ENCODE peak calls at places on chromosomes 3 and 15, in eight cellular contexts. R is CD4-positive, CD25-positive, alpha-beta regulatory T cell; W is left lung; G is lung; U is heart right ventricle; Y is stomach; A is mesendoderm; Z is IMR-90. T is an unnamed sample. For H3K4me1, the result is how much of the 10 kb centered on the place peaks cover.

GRCh38 chr3:73045391-73045790 is 16.1 kb upstream of the EBLN2 start:
- DNase-seq in G (no peak), A (no peak), Z (peak), U (no peak), W (no peak), R (no peak), Y (no peak), T (no peak)

GRCh38 chr15:82064824-82065223 is 19.0 kb upstream of the MEX3B start:
- DNase-seq in A (no peak), Y (no peak), Z (peak), G (no peak), W (no peak), U (no peak), R (no peak), T (no peak)

GRCh38 chr15:62647195-62647865 is 395.2 kb upstream of the TPM1 start:
- DNase-seq in W (no peak), A (peak), U (no peak), Y (peak), G (no peak), R (no peak), Z (peak), T (peak)

GRCh38 chr15:94367726-94368535 is 136.6 kb downstream of the MCTP2 start:
- DNase-seq in Y (no peak), U (no peak), A (no peak), G (no peak), R (no peak), Z (no peak), W (no peak), T (no peak)

GRCh38 chr3:139548801-139549200 is 9.3 kb upstream of the RBP1 start:
- DNase-seq in W (no peak), Z (no peak), G (no peak), Y (no peak), R (no peak), A (no peak), U (no peak), T (peak)

GRCh38 chr3:45950686-45951600 is 7.7 kb downstream of the CXCR6 start:
- DNase-seq in W (no peak), A (no peak), G (no peak), U (no peak), Y (peak), Z (no peak), R (peak), T (no peak)

GRCh38 chr3:4491873-4492239 is 1.3 kb upstream of the ITPR1 start:
- DNase-seq in Z (no peak), R (no peak), A (no peak), Y (no peak), U (no peak), G (no peak), W (no peak), T (no peak)

GRCh38 chr3:197139586-197139985 is 110.0 kb upstream of the MELTF start:
- DNase-seq in R (no peak), W (no peak), G (no peak), U (no peak), Y (no peak), A (no peak), Z (no peak), T (no peak)

GRCh38 chr3:111762535-111762934 is 96.5 kb upstream of the PHLDB2 start:
- DNase-seq in A (no peak), R (no peak), Y (no peak), W (no peak), Z (peak), U (no peak), G (no peak), T (no peak)

GRCh38 chr15:89656116-89656815 is 999 bp upstream of the KIF7 start:
- DNase-seq in G (no peak), U (no peak), A (no peak), Y (no peak), W (no peak), Z (peak), R (no peak), T (no peak)

GRCh38 chr15:101620645-101621044 is 31.5 kb downstream of the TM2D3 start:
- DNase-seq in R (no peak), Z (no peak), A (no peak), Y (no peak), G (no peak), W (peak), U (no peak), T (no peak)

GRCh38 chr3:49020335-49021212 is 1.3 kb upstream of the NDUFAF3 start:
- DNase-seq in W (peak), A (peak), R (peak), Y (peak), U (peak), G (peak), Z (no peak), T (peak)

GRCh38 chr3:124486324-124486723 is 243.9 kb upstream of the UMPS start:
- DNase-seq in Z (no peak), W (no peak), U (no peak), A (peak), Y (no peak), G (no peak), R (no peak), T (no peak)

GRCh38 chr15:93362203-93362602 is 273.2 kb upstream of the RGMA start:
- DNase-seq in U (no peak), W (no peak), Z (no peak), Y (no peak), G (no peak), R (no peak), A (peak), T (no peak)

GRCh38 chr3:135576786-135577185 is 388.7 kb upstream of the PPP2R3A start:
- DNase-seq in Y (no peak), A (no peak), U (no peak), Z (no peak), W (no peak), G (no peak), R (no peak), T (no peak)

GRCh38 chr3:179739816-179740594 is 87.2 kb downstream of the USP13 start:
- DNase-seq in Z (no peak), A (no peak), Y (no peak), R (no peak), G (no peak), W (no peak), U (no peak), T (no peak)

GRCh38 chr15:64930778-64931240 is 19.1 kb downstream of the ANKDD1A start:
- DNase-seq in G (no peak), W (no peak), A (no peak), U (no peak), R (no peak), Z (peak), Y (no peak), T (no peak)

GRCh38 chr3:119148493-119149180 is 2.7 kb downstream of the TEX55 start:
- DNase-seq in U (no peak), Y (no peak), W (no peak), Z (peak), A (no peak), R (no peak), G (no peak), T (no peak)

GRCh38 chr3:24264748-24265158 is 229.9 kb downstream of the THRB start:
- DNase-seq in A (peak), W (no peak), Y (no peak), Z (peak), R (peak), G (no peak), U (no peak), T (no peak)

GRCh38 chr3:107561980-107562379 is 39.2 kb downstream of the BBX start:
- DNase-seq in Y (no peak), W (no peak), U (no peak), A (no peak), G (no peak), Z (peak), R (no peak), T (no peak)

GRCh38 chr15:83504365-83504764 is 57.2 kb downstream of the SH3GL3 start:
- DNase-seq in U (no peak), G (no peak), R (no peak), A (peak), W (no peak), Z (no peak), Y (no peak), T (no peak)

DNA sequence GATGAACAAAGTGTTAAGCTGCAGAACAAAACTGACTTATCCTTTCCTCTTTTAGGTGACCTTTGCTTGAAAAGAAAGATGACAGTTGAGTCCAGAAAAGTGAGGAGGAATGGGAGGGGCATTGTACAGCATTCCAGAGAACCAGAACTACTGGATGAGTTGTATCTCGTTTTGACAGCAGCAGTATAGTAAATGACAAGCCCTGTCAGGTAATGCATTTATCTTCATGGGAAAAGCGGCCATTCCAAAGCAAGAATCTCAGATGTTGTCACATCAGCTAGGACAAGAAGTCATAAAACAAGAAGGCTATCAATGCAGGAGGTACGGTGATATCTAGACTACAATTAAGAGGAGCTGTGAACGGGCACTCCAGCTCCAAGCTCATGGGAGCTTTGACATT is 421.5 kb downstream of the MAGI1 start:
- DNase-seq in W (no peak), Z (no peak), U (no peak), A (no peak), G (no peak), R (no peak), Y (no peak), T (no peak)
- H3K4me1 ChIP-seq in W (under half), Z (under half), U (under half), A (under half), G (under half), R (under half), Y (under half), T (under half)

GRCh38 chr3:177935008-177935407 is 601.2 kb upstream of the KCNMB2 start:
- DNase-seq in A (peak), U (no peak), Y (no peak), R (no peak), G (no peak), W (no peak), Z (no peak), T (no peak)

GRCh38 chr3:177931346-177931745 is 604.9 kb upstream of the KCNMB2 start:
- DNase-seq in G (no peak), U (no peak), Y (no peak), R (no peak), A (no peak), Z (no peak), W (no peak), T (no peak)

GRCh38 chr3:177932346-177932745 is 603.9 kb upstream of the KCNMB2 start:
- DNase-seq in G (no peak), A (no peak), U (no peak), W (no peak), R (no peak), Z (no peak), Y (no peak), T (no peak)

GRCh38 chr3:177932750-177933660 is 603.2 kb upstream of the KCNMB2 start:
- DNase-seq in Z (peak), Y (no peak), A (no peak), R (no peak), G (no peak), W (no peak), U (no peak), T (no peak)

GRCh38 chr3:177934001-177934891 is 602.0 kb upstream of the KCNMB2 start:
- DNase-seq in Y (no peak), A (peak), Z (peak), W (no peak), U (peak), R (no peak), G (no peak), T (peak)
- H3K4me1 ChIP-seq in Y (under half), A (under half), Z (under half), W (under half), U (under half), R (under half), G (under half), T (under half)

GRCh38 chr3:50517721-50518206 is 14.3 kb upstream of the CACNA2D2 start:
- DNase-seq in G (no peak), Y (no peak), A (no peak), Z (no peak), W (no peak), U (no peak), R (no peak), T (no peak)
- H3K4me1 ChIP-seq in G (under half), Y (under half), A (under half), Z (under half), W (under half), U (under half), R (under half), T (under half)

DNA sequence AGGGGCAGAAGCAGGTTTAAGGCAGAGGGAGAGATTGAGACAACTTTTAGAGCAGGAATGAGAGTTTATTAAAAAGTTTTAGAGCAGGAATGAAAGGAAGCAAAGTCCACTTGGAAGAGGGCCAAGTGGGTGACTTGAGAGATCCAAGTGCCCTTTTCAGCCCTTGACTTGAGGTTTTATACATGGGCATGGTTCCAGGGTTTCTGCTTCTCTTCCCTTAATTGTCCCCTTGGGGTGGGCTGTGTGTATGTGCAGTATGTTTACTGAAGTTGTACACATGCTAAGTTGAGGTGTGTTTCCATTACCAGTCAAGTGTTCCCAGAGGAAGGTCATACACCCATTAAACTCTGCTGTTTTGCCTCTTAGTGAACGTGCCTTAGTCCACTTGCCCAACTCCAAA is 41.0 kb downstream of the METTL6 start:
- DNase-seq in G (peak), A (no peak), Y (no peak), R (no peak), Z (no peak), W (no peak), U (no peak), T (no peak)
- H3K4me1 ChIP-seq in G (under half), A (under half), Y (under half), R (under half), Z (under half), W (under half), U (under half), T (under half)

GRCh38 chr3:129563332-129563731 is 20.4 kb downstream of the H1-8 start:
- DNase-seq in W (no peak), R (no peak), G (no peak), Z (no peak), Y (no peak), A (no peak), U (no peak), T (no peak)

GRCh38 chr3:129560931-129561594 is 18.1 kb downstream of the H1-8 start:
- DNase-seq in W (peak), Y (peak), G (peak), Z (peak), U (peak), R (no peak), A (no peak), T (peak)

GRCh38 chr3:129562803-129563202 is 19.8 kb downstream of the H1-8 start:
- DNase-seq in A (no peak), U (no peak), R (no peak), W (no peak), G (no peak), Z (no peak), Y (no peak), T (no peak)

GRCh38 chr3:129560269-129560787 is 17.4 kb downstream of the H1-8 start:
- DNase-seq in W (peak), A (no peak), Y (no peak), R (no peak), G (no peak), Z (peak), U (peak), T (peak)

DNA sequence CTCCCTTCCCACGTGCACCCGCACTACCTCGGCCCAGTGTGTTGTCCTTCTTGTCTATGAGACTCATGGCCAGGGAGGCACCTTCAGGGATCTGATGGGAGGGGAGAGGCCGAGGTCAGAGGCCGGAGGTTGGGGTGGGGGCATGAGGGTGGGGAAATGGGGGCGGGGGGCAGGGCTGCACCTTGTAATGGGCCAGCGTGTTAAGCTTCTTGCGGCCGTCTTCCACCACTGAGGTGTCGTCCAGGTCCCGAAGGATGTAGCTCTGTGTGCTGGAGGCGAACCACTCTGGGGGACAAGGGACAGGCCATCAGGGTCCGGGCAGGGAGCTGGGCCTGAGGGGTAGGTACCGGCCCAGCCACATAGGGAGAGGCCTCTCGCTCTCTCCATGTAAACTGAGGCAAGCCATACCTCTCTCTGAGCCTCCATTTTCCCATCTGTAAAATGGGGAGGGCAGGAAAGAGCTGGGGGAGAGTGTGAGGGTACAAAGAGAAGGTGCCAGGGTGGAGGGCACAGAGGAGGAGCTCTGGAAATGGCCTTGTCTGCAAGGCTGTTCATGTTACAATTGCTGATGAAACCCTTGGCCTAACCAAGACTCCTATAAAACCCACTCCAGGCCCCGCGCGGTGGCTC is 18.8 kb downstream of the H1-8 start:
- DNase-seq in G (no peak), U (no peak), Z (no peak), R (no peak), A (no peak), Y (no peak), W (peak), T (no peak)
- H3K4me1 ChIP-seq in G (under half), U (half or more), Z (under half), R (under half), A (under half), Y (half or more), W (under half), T (under half)

DNA sequence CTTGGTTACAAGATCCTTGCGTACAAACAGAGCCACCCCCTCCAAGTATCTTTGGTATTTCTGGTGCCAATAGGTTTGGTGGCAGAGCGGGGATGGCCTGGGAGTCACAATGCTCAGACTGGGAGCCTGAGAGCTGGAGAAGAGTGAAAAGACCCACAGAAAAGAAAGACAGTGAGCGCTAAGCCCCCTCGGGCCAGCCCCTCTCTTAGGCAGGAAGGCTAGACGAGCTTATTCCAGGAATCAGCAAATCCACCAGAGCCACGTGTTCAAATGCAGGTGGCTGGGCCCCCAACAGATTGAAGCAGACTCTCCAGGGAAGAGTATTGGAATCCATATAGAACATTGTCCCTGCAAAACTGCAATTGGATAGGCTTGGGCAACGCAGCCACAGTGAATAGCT is 2.6 kb downstream of the IQSEC1 start:
- DNase-seq in G (no peak), U (no peak), R (no peak), A (no peak), Y (no peak), Z (no peak), W (peak), T (no peak)
- H3K4me1 ChIP-seq in G (under half), U (under half), R (under half), A (under half), Y (under half), Z (under half), W (under half), T (under half)

DNA sequence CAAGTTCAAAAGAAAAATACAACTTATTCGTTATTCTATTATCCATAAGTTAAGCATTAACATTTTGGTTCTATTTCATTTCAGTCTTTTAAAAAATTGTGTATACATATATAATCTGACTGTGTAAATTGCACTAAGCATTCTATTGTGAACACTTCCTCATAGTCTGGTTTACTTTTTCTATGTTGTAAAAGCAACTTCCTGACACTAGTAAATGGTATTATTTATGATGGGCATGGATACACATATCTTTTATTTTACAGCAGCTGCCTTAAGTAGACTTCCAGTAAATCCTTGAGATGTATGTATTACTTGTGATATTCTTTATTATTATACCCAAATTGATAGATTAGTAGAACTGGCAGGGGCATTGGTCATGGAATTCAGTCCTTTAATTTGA is 58.2 kb downstream of the FNDC3B start:
- DNase-seq in U (no peak), W (no peak), A (no peak), R (no peak), G (no peak), Z (no peak), Y (no peak), T (no peak)
- H3K4me1 ChIP-seq in U (half or more), W (under half), A (under half), R (under half), G (under half), Z (under half), Y (half or more), T (under half)

DNA sequence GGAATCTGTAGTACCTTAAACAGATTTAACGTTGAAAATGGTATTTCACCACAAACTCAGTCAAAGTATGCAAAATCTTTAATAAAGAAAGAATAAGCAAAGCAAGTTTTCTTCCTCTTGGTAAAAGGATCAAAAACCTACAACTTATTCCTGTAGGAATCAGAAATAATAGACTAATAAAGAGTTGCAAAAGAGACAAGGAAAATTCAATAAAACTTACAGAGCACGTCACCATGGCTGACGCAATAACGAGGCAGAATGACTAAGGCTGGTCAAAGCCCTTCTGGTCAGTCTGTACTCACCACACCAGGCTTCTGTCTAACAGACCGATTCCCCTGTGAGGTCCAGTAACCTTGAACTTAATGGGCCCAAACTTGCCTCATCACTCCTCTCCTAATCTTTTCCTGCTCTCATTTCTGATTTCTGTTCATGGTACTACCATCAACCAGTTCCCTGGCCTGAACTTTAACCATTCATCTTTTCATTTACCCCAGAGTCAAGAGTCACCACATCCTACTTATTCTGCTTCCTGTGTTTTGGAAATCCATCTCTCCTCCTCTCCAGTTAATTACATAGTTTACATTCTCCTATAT is 5.0 kb downstream of the MASP1 start:
- DNase-seq in W (no peak), Z (peak), U (no peak), R (no peak), Y (no peak), A (no peak), G (no peak), T (peak)
- H3K4me1 ChIP-seq in W (under half), Z (under half), U (under half), R (under half), Y (under half), A (under half), G (under half), T (under half)

GRCh38 chr3:11592460-11593298 is 51.0 kb downstream of the VGLL4 start:
- DNase-seq in U (no peak), W (no peak), A (no peak), R (no peak), G (no peak), Z (peak), Y (no peak), T (peak)

GRCh38 chr3:11588755-11589154 is 55.0 kb downstream of the VGLL4 start:
- DNase-seq in R (no peak), G (no peak), W (no peak), U (no peak), Z (no peak), Y (no peak), A (no peak), T (no peak)

GRCh38 chr3:11589706-11590105 is 54.0 kb downstream of the VGLL4 start:
- DNase-seq in U (no peak), Z (no peak), W (no peak), R (no peak), Y (no peak), A (no peak), G (no peak), T (no peak)

GRCh38 chr3:11591401-11592266 is 52.1 kb downstream of the VGLL4 start:
- DNase-seq in Z (peak), U (peak), A (peak), Y (peak), R (no peak), G (no peak), W (no peak), T (peak)

GRCh38 chr3:11591006-11591360 is 52.7 kb downstream of the VGLL4 start:
- DNase-seq in Y (no peak), U (no peak), W (no peak), Z (peak), A (peak), R (no peak), G (no peak), T (no peak)
- H3K4me1 ChIP-seq in Y (half or more), U (half or more), W (under half), Z (under half), A (under half), R (under half), G (under half), T (under half)

T was measured in right cardiac atrium.